ENCODE peak calls at places on chromosomes 4 and X, in ten cellular contexts. B is pancreas; I is GM23338; F is cardiac muscle cell; E is endodermal cell; O is CD4-positive, alpha-beta T cell; W is brain microvascular endothelial cell; Z is stomach; J is CD8-positive, alpha-beta T cell; Y is gastrocnemius medialis. H is an unnamed sample.

GRCh38 chr4:118032691-118033090 is 1.6 kb upstream of the NDST3 start:
- DNase-seq in B (no peak), I (peak), F (no peak), E (peak), O (no peak), W (no peak), Z (no peak), J (no peak), Y (no peak), H (no peak)

GRCh38 chr4:21517460-21517859 is 431.1 kb downstream of the KCNIP4 start:
- DNase-seq in B (no peak), I (no peak), F (no peak), E (no peak), O (no peak), W (no peak), Z (no peak), J (no peak), Y (no peak), H (no peak)

GRCh38 chr4:41944089-41944488 is 8.9 kb downstream of the TMEM33 start:
- DNase-seq in B (no peak), I (no peak), F (no peak), E (no peak), O (no peak), W (no peak), Z (no peak), J (no peak), Y (no peak), H (no peak)

GRCh38 chr4:123804171-123804721 is 407.7 kb downstream of the SPRY1 start:
- DNase-seq in B (no peak), I (no peak), F (no peak), E (no peak), O (no peak), W (no peak), Z (no peak), J (no peak), Y (no peak), H (no peak)

GRCh38 chrX:120560405-120560841 is 339 bp downstream of the CUL4B start:
- DNase-seq in B (no peak), I (no peak), F (peak), E (no peak), O (peak), W (peak), Z (peak), J (peak), Y (no peak), H (peak)

GRCh38 chr4:96227515-96227914 is 387.6 kb downstream of the PDHA2 start:
- DNase-seq in B (no peak), I (peak), F (no peak), E (no peak), O (no peak), W (no peak), Z (no peak), J (no peak), Y (no peak), H (no peak)

GRCh38 chrX:47202316-47202715 is 8.7 kb downstream of the UBA1 start:
- DNase-seq in B (peak), I (no peak), F (no peak), E (no peak), O (no peak), W (no peak), Z (no peak), J (no peak), Y (no peak), H (no peak)

GRCh38 chr4:3215256-3215655 is 33.7 kb upstream of the MSANTD1 start:
- DNase-seq in B (no peak), I (no peak), F (no peak), E (no peak), O (no peak), W (no peak), Z (no peak), J (no peak), Y (no peak), H (no peak)

GRCh38 chr4:110644008-110644407 is 21.1 kb upstream of the PITX2 start:
- DNase-seq in B (no peak), I (no peak), F (no peak), E (no peak), O (no peak), W (no peak), Z (no peak), J (no peak), Y (no peak), H (no peak)

GRCh38 chrX:114619874-114620273 is 36.0 kb downstream of the HTR2C start:
- DNase-seq in B (no peak), I (peak), F (peak), E (peak), O (no peak), W (no peak), Z (no peak), J (no peak), Y (no peak), H (no peak)

GRCh38 chr4:2626231-2626630 is 89.8 kb downstream of the FAM193A start:
- DNase-seq in B (peak), I (no peak), F (no peak), E (no peak), O (no peak), W (no peak), Z (no peak), J (no peak), Y (no peak), H (no peak)

GRCh38 chr4:130043796-130044195 is 947.8 kb downstream of the C4orf33 start:
- DNase-seq in B (no peak), I (no peak), F (peak), E (no peak), O (no peak), W (peak), Z (no peak), J (no peak), Y (no peak), H (no peak)

GRCh38 chr4:52312722-52313121 is 261.6 kb downstream of the SPATA18 start:
- DNase-seq in B (no peak), I (peak), F (no peak), E (peak), O (no peak), W (no peak), Z (no peak), J (no peak), Y (no peak), H (no peak)

GRCh38 chr4:15455290-15455689 is 14.4 kb upstream of the CC2D2A start:
- DNase-seq in B (no peak), I (no peak), F (peak), E (no peak), O (no peak), W (peak), Z (no peak), J (no peak), Y (peak), H (no peak)

GRCh38 chr4:100295792-100296191 is 105.5 kb upstream of the DDIT4L start:
- DNase-seq in B (no peak), I (no peak), F (peak), E (no peak), O (no peak), W (peak), Z (no peak), J (no peak), Y (no peak), H (no peak)

GRCh38 chr4:114562176-114562904 is 36.3 kb upstream of the UGT8 start:
- DNase-seq in B (no peak), I (peak), F (no peak), E (peak), O (no peak), W (no peak), Z (no peak), J (no peak), Y (no peak), H (no peak)

GRCh38 chr4:180330521-180330920 is 1912.7 kb upstream of the TENM3 start:
- DNase-seq in B (no peak), I (no peak), F (no peak), E (no peak), O (no peak), W (no peak), Z (no peak), J (no peak), Y (no peak), H (no peak)

GRCh38 chr4:122716825-122717448 is 15.6 kb upstream of the BBS12 start:
- DNase-seq in B (no peak), I (peak), F (peak), E (peak), O (peak), W (peak), Z (peak), J (peak), Y (peak), H (peak)

GRCh38 chrX:5051831-5052491 is 1176.7 kb downstream of the NLGN4X start:
- DNase-seq in B (no peak), I (no peak), F (peak), E (peak), O (no peak), W (peak), Z (no peak), J (no peak), Y (peak), H (peak)

GRCh38 chrX:97314348-97314747 is 430.6 kb downstream of the RPA4 start:
- DNase-seq in B (no peak), I (no peak), F (no peak), E (no peak), O (no peak), W (no peak), Z (no peak), J (no peak), Y (no peak), H (no peak)

GRCh38 chrX:64975491-64975890 is 759 bp downstream of the ZC4H2 start:
- DNase-seq in B (peak), I (peak), F (peak), E (peak), O (peak), W (peak), Z (peak), J (no peak), Y (no peak), H (no peak)
- H3K27ac ChIP-seq in B (no peak), I (peak), F (no peak), E (peak), O (no peak), W (no peak), Z (peak), J (no peak), Y (no peak), H (peak)

GRCh38 chr4:5030927-5031326 is 11.7 kb upstream of the CYTL1 start:
- DNase-seq in B (no peak), I (no peak), F (no peak), E (no peak), O (no peak), W (no peak), Z (no peak), J (no peak), Y (no peak), H (no peak)

GRCh38 chr4:5036239-5036638 is 15.0 kb upstream of the STK32B start:
- DNase-seq in B (no peak), I (no peak), F (peak), E (no peak), O (no peak), W (peak), Z (no peak), J (no peak), Y (no peak), H (no peak)

GRCh38 chr4:5032825-5033224 is 13.6 kb upstream of the CYTL1 start:
- DNase-seq in B (no peak), I (no peak), F (no peak), E (no peak), O (no peak), W (no peak), Z (no peak), J (no peak), Y (no peak), H (no peak)

GRCh38 chr4:5034206-5034605 is 14.9 kb upstream of the CYTL1 start:
- DNase-seq in B (no peak), I (no peak), F (no peak), E (no peak), O (no peak), W (no peak), Z (no peak), J (no peak), Y (no peak), H (no peak)

DNA sequence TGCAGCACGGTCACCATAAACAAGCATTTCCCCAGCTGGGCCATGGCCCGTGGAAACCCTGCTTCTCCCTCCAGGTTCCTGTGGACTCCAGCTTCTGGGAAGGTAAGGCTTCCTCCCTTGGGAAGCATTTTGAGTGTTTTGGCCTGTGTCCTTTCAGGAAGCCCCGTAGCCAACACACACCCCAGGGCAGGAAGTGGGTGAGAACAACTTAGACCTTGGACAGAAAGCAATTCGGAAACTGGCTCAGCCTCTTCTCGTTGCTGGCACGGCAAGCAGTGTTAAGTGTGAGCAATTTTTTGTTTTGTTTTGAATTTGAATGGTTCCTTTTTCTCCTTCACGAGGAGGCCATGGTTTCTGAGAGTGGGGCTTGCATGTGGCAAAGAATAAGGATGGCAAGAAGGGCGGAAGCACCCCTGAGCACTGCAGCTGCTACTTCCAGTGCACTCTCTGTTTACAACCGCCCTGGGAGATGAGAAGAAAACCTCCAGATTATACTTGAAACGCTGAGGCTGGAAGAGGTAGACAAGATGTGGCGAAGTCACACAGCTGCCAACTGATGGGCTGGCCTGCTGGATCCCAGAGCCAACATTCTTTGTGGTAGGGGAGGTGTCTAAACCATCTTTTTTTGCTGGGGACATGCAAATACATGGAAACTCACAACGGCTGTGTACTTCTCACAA is 14.1 kb upstream of the CYTL1 start:
- DNase-seq in B (no peak), I (no peak), F (peak), E (no peak), O (no peak), W (no peak), Z (no peak), J (no peak), Y (no peak), H (no peak)
- H3K27ac ChIP-seq in B (no peak), I (no peak), F (no peak), E (no peak), O (no peak), W (no peak), Z (peak), J (no peak), Y (no peak), H (peak)

DNA sequence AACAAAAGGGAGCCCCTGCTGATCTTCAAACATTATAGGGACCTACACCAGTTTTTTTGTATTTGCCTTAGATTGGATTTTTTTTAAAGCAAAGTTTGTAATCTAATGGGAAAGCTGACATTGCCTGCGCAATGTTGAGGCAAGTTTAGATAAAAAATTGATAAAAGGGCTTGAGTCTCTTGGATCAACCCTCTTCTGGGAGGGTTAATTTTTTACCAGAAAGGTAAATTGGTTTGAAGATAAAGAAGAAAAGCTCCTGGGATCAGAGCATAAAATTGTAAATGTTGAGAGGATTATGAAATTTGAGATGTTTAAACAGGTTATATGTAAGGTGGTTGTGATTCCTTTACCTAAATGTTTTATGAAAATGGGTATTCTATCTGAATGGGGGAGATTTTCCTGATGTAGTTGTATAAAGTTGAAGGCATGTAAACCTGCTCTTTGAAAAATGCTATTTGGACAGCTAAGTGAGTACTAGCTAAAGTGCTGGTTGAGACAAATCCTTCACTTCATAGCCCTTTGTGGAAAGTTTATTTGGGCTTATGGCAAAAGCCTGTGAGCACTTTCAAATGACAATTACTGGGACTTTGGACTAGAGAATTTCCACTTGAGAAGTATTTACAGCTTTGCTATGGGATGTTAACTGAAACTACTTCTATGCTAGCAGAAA is 56.1 kb downstream of the UGT2B10 start:
- DNase-seq in B (no peak), I (no peak), F (no peak), E (no peak), O (no peak), W (no peak), Z (no peak), J (no peak), Y (no peak), H (no peak)
- H3K27ac ChIP-seq in B (peak), I (no peak), F (peak), E (no peak), O (no peak), W (no peak), Z (peak), J (no peak), Y (no peak), H (no peak)

DNA sequence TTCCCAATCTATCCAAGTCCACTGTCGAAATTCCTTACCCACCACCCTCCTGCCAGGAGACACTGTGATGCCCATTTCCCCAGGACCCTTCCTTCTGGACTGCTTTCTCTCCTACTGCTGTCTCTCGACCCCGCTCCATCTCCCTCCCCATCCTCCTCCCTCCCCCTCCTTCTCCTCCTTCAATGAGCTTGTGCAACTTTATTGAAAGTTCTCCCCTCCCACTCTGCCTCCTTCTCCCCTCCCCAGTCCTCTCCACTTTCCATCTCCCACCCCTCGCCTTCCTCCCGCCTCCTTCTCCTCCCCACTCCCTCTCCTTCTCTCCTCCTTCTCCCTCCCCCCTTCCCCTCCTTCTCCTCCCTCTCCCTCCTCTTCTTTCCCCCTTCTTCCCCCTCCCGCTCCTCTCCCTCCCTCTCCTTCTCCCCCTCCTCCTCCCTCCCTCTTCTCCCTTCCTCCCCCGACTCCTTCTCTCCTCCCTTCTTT is 116.6 kb upstream of the FAT1 start:
- DNase-seq in B (no peak), I (no peak), F (peak), E (no peak), O (no peak), W (peak), Z (no peak), J (no peak), Y (peak), H (no peak)
- H3K27ac ChIP-seq in B (no peak), I (no peak), F (no peak), E (no peak), O (no peak), W (peak), Z (peak), J (no peak), Y (peak), H (peak)

GRCh38 chrX:6985537-6985936 is 162.0 kb upstream of the STS start:
- DNase-seq in B (no peak), I (no peak), F (no peak), E (no peak), O (no peak), W (no peak), Z (no peak), J (no peak), Y (no peak), H (no peak)
- H3K27ac ChIP-seq in B (no peak), I (no peak), F (no peak), E (no peak), O (no peak), W (no peak), Z (no peak), J (no peak), Y (no peak), H (no peak)

GRCh38 chr4:680931-681645 is 6.7 kb downstream of the MYL5 start:
- DNase-seq in B (peak), I (peak), F (peak), E (peak), O (no peak), W (no peak), Z (peak), J (peak), Y (no peak), H (no peak)
- H3K27ac ChIP-seq in B (no peak), I (no peak), F (no peak), E (no peak), O (no peak), W (no peak), Z (peak), J (no peak), Y (peak), H (no peak)

DNA sequence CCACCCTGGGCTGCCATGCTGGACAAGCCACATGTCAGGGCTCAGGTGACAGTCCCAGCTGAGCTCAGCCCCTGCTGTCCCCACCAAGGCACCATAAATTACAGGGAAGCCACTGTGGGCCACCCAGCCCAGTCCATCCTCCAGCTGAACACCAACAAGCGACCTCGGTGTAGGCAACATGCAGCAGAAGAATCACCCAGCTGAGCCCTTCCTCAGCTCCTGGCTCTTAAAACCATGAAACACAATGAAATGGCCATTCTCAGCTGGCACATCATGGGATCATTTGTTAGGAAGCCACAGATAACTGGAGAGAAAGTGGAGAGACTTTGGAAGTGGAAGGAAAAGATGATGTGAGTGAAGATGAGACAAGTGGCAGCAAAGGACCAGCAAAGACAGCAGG is 23.3 kb upstream of the MAN2B2 start:
- DNase-seq in B (no peak), I (no peak), F (no peak), E (no peak), O (no peak), W (no peak), Z (no peak), J (no peak), Y (no peak), H (no peak)
- H3K27ac ChIP-seq in B (no peak), I (no peak), F (no peak), E (no peak), O (no peak), W (no peak), Z (no peak), J (no peak), Y (no peak), H (no peak)

DNA sequence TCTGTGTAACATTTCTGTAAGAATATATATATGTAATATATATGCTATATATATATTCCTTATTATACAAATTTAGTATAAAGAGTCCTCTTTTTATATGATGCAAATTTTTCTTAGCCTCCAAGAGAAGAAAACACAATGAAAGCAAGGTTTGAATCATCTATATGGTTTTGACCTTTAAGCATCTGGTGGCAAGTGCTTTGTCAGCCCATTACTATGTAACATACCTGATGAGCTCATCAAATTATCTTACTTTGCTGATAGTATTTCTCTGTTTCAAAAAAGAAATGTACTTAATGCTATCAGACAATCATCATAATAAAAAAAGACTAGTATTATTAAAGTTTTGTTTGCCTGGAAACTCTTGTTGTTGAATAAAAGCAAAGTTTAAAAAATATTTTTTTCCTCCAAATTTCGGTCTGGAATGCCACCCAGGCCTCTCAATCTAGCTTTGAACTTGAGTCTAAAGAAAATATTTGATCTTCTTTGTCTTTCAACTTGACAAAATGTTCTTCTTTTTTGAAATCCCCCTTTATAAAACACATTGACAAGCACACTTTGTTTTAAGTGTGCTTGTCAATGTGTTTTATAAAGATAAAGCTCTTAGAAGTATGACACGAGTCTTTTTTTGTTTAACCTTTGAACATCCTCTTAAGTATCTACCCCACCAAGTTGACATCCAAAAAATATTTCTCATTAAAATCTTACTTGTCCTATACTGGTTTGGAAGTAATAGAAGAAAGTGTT is 26.2 kb downstream of the ZNF330 start:
- DNase-seq in B (no peak), I (no peak), F (no peak), E (no peak), O (no peak), W (no peak), Z (no peak), J (no peak), Y (no peak), H (no peak)
- H3K27ac ChIP-seq in B (no peak), I (no peak), F (no peak), E (no peak), O (no peak), W (peak), Z (no peak), J (no peak), Y (no peak), H (no peak)

GRCh38 chrX:2502120-2502667 is 1.4 kb upstream of the DHRSX start:
- DNase-seq in B (no peak), I (no peak), F (no peak), E (no peak), O (no peak), W (no peak), Z (peak), J (no peak), Y (no peak), H (no peak)
- H3K27ac ChIP-seq in B (no peak), I (no peak), F (peak), E (peak), O (no peak), W (no peak), Z (no peak), J (no peak), Y (peak), H (no peak)

H was measured in lung.